ENCODE peak calls at places on chromosomes 6 and 20, in seven cellular contexts. E is pancreas, L is fibroblast of the conjunctiva, P is HEK293T, Y is spleen, X is psoas muscle, Z is Karpas-422. J is an unnamed sample.

GRCh38 chr6:51569594-51569993 is 517.8 kb downstream of the PKHD1 start:
- DNase-seq in Z (no peak), E (no peak), P (no peak), X (no peak), L (no peak), Y (no peak), J (no peak)

GRCh38 chr6:139597781-139598368 is 223.4 kb upstream of the CITED2 start:
- DNase-seq in P (no peak), X (peak; percentile 77), Z (no peak), L (peak; percentile 96), E (peak; percentile 78), Y (no peak), J (peak; percentile 81)

GRCh38 chr6:16236648-16237199 is 1.7 kb upstream of the GMPR start:
- DNase-seq in Z (no peak), X (no peak), P (no peak), Y (peak; percentile 21), E (no peak), L (peak; percentile 21), J (no peak)

GRCh38 chr6:150928882-150929281 is 63.4 kb downstream of the MTHFD1L start:
- DNase-seq in P (peak; percentile 41), Z (no peak), E (no peak), L (no peak), Y (no peak), X (no peak), J (no peak)

GRCh38 chr20:8267009-8267408 is 134.9 kb downstream of the PLCB1 start:
- DNase-seq in Y (no peak), X (no peak), E (no peak), Z (no peak), P (no peak), L (no peak), J (no peak)

GRCh38 chr20:62238569-62239277 is 402 bp downstream of the OSBPL2 start:
- DNase-seq in E (peak; percentile 57), P (peak; percentile 33), Z (no peak), Y (no peak), X (no peak), L (no peak), J (no peak)

GRCh38 chr6:165844801-165845364 is 181.8 kb upstream of the PDE10A start:
- DNase-seq in E (no peak), Y (no peak), X (no peak), L (no peak), Z (no peak), P (no peak), J (no peak)

GRCh38 chr20:47675190-47676142 is 109.8 kb downstream of the SULF2 start:
- DNase-seq in Y (no peak), L (no peak), E (no peak), Z (no peak), X (no peak), P (no peak), J (no peak)

GRCh38 chr6:79671605-79672266 is 40.6 kb downstream of the SH3BGRL2 start:
- DNase-seq in X (peak; percentile 20), Z (no peak), P (no peak), Y (peak; percentile 74), E (peak; percentile 33), L (no peak), J (no peak)

GRCh38 chr6:138691595-138692057 is 81.9 kb upstream of the CCDC28A start:
- DNase-seq in E (no peak), Z (no peak), P (no peak), L (peak; percentile 51), X (no peak), Y (no peak), J (peak; percentile 48)

GRCh38 chr6:170096191-170096802 is 194.6 kb downstream of the DLL1 start:
- DNase-seq in P (peak; percentile 38), L (no peak), X (no peak), Y (peak; percentile 67), Z (no peak), E (peak; percentile 2), J (peak; percentile 26)

GRCh38 chr6:87586371-87587077 is 3.3 kb downstream of the RARS2 start:
- DNase-seq in L (no peak), P (no peak), Z (peak; percentile 25), E (no peak), Y (no peak), X (no peak), J (no peak)

GRCh38 chr6:141988954-141989705 is 143.6 kb upstream of the GJE1 start:
- DNase-seq in P (peak; percentile 61), Z (peak; percentile 69), E (peak; percentile 31), L (peak; percentile 68), Y (no peak), X (no peak), J (peak; percentile 69)

GRCh38 chr20:44552950-44553908 is 29.1 kb upstream of the PKIG start:
- DNase-seq in Z (no peak), Y (no peak), P (no peak), X (no peak), E (no peak), L (peak; percentile 67), J (no peak)

GRCh38 chr6:46638650-46639049 is 14.0 kb downstream of the CYP39A1 start:
- DNase-seq in Y (no peak), Z (no peak), E (no peak), X (no peak), P (no peak), L (no peak), J (no peak)

GRCh38 chr20:48096957-48097890 is 311.9 kb upstream of the SULF2 start:
- DNase-seq in E (peak; percentile 77), Y (no peak), X (no peak), L (no peak), Z (peak; percentile 20), P (no peak), J (no peak)

GRCh38 chr20:15396900-15397299 is 1059.5 kb upstream of the FLRT3 start:
- DNase-seq in P (no peak), Z (no peak), X (no peak), L (no peak), E (no peak), Y (no peak), J (no peak)

GRCh38 chr6:10420546-10421507 is 6.0 kb upstream of the TFAP2A start:
- DNase-seq in E (no peak), P (no peak), Z (no peak), Y (no peak), X (no peak), L (no peak), J (no peak)

GRCh38 chr20:11807070-11807741 is 110.5 kb upstream of the BTBD3 start:
- DNase-seq in E (no peak), P (no peak), Z (no peak), L (peak; percentile 66), X (no peak), Y (no peak), J (no peak)

GRCh38 chr20:22430154-22430745 is 154.1 kb downstream of the FOXA2 start:
- DNase-seq in P (no peak), Z (no peak), E (no peak), Y (no peak), L (no peak), X (no peak), J (no peak)

GRCh38 chr6:161407581-161407980 is 133.7 kb upstream of the AGPAT4 start:
- DNase-seq in Z (no peak), X (no peak), L (peak; percentile 31), E (no peak), Y (no peak), P (no peak), J (no peak)

GRCh38 chr6:50147371-50147770 is 97.6 kb upstream of the DEFB112 start:
- DNase-seq in P (no peak), E (no peak), Y (no peak), L (no peak), X (no peak), Z (no peak), J (no peak)

GRCh38 chr6:74103417-74103816 is 407.4 kb downstream of the CD109 start:
- DNase-seq in L (no peak), X (no peak), Y (no peak), P (no peak), E (no peak), Z (no peak), J (no peak)

GRCh38 chr6:87426789-87427188 is 19.0 kb downstream of the CFAP206 start:
- DNase-seq in X (no peak), P (no peak), L (no peak), Y (no peak), Z (no peak), E (no peak), J (no peak)

GRCh38 chr6:40383348-40384115 is 203.6 kb downstream of the LRFN2 start:
- DNase-seq in P (no peak), X (no peak), Z (no peak), E (no peak), Y (no peak), L (no peak), J (no peak)

GRCh38 chr6:46050845-46051405 is 35.3 kb upstream of the CLIC5 start:
- DNase-seq in P (no peak), Y (no peak), E (no peak), L (no peak), Z (no peak), X (no peak), J (no peak)

GRCh38 chr6:150981095-150981494 is 115.6 kb downstream of the MTHFD1L start:
- DNase-seq in E (no peak), L (no peak), X (no peak), Z (peak; percentile 85), Y (no peak), P (no peak), J (no peak)

GRCh38 chr6:2231438-2231837 is 14.0 kb downstream of the GMDS start:
- DNase-seq in Y (no peak), L (no peak), E (no peak), X (no peak), P (no peak), Z (no peak), J (no peak)

GRCh38 chr6:15516923-15517560 is 145.8 kb downstream of the DTNBP1 start:
- DNase-seq in P (no peak), E (no peak), X (no peak), Z (no peak), Y (peak; percentile 69), L (no peak), J (no peak)

GRCh38 chr20:42656130-42656529 is 533.6 kb downstream of the PTPRT start:
- DNase-seq in Z (no peak), X (no peak), E (no peak), L (no peak), Y (no peak), P (no peak), J (no peak)

GRCh38 chr6:105926318-105926717 is 159.8 kb upstream of the PRDM1 start:
- DNase-seq in Z (no peak), X (no peak), E (no peak), P (no peak), L (no peak), Y (no peak), J (no peak)

GRCh38 chr20:11355338-11355737 is 562.4 kb upstream of the BTBD3 start:
- DNase-seq in E (no peak), Z (no peak), P (no peak), Y (no peak), X (no peak), L (no peak), J (no peak)

GRCh38 chr6:42787018-42787611 is 5.3 kb downstream of the BICRAL start:
- DNase-seq in E (no peak), Y (no peak), Z (peak; percentile 68), X (no peak), P (no peak), L (no peak), J (no peak)

GRCh38 chr6:88376759-88377387 is 210.7 kb upstream of the CNR1 start:
- DNase-seq in E (no peak), Y (no peak), P (no peak), X (no peak), L (peak; percentile 74), Z (no peak), J (no peak)

GRCh38 chr20:41367393-41367695 is 726 bp upstream of the EMILIN3 start:
- DNase-seq in X (no peak), L (no peak), P (no peak), Z (no peak), E (no peak), Y (no peak), J (no peak)

GRCh38 chr6:128492386-128492785 is 28.0 kb downstream of the PTPRK start:
- DNase-seq in Z (no peak), L (no peak), E (no peak), P (no peak), Y (no peak), X (no peak), J (no peak)

GRCh38 chr6:35089935-35090505 is 51.1 kb downstream of the TCP11 start:
- DNase-seq in P (no peak), E (no peak), Z (no peak), X (no peak), L (peak; percentile 43), Y (no peak), J (no peak)

GRCh38 chr20:57696401-57696961 is 13.3 kb downstream of the PMEPA1 start:
- DNase-seq in Y (no peak), P (no peak), X (no peak), Z (no peak), E (no peak), L (no peak), J (no peak)

J was measured in left lobe of liver.